ENCODE peak calls at places on chromosomes 1 and 21, in seven cellular contexts. J is heart left ventricle, S is A549, P is body of pancreas, F is ascending aorta, B is uterus, N is neuronal stem cell. C is an unnamed sample.

GRCh38 chr1:66532798-66533783 is 862 bp upstream of the SGIP1 start:
- DNase-seq in P (no peak), B (peak), J (peak), F (no peak), N (peak), S (no peak), C (peak)

GRCh38 chr1:87147851-87148250 is 180.8 kb upstream of the LMO4 start:
- DNase-seq in S (no peak), P (no peak), B (no peak), F (no peak), N (no peak), J (no peak), C (no peak)

GRCh38 chr1:189697113-189697512 is 780.6 kb downstream of the BRINP3 start:
- DNase-seq in N (no peak), B (no peak), F (no peak), S (no peak), J (no peak), P (no peak), C (no peak)

GRCh38 chr1:199056721-199057120 is 417.9 kb downstream of the PTPRC start:
- DNase-seq in F (no peak), S (no peak), B (no peak), P (no peak), N (no peak), J (no peak), C (no peak)

GRCh38 chr1:212622467-212622866 is 13.9 kb downstream of the ATF3 start:
- DNase-seq in N (no peak), B (no peak), P (no peak), J (no peak), F (no peak), S (no peak), C (no peak)

GRCh38 chr1:75765697-75766355 is 20.2 kb upstream of the RABGGTB start:
- DNase-seq in J (no peak), N (no peak), F (no peak), P (no peak), S (peak), B (no peak), C (no peak)

GRCh38 chr1:57163332-57163731 is 197.5 kb upstream of the C8B start:
- DNase-seq in N (no peak), J (no peak), S (no peak), F (no peak), P (no peak), B (no peak), C (peak)

GRCh38 chr1:50105430-50105829 is 3.3 kb upstream of the ELAVL4 start:
- DNase-seq in N (no peak), P (no peak), F (no peak), B (no peak), J (no peak), S (no peak), C (peak)

GRCh38 chr1:190759807-190760206 is 282.1 kb upstream of the BRINP3 start:
- DNase-seq in F (no peak), S (no peak), P (no peak), N (no peak), J (no peak), B (no peak), C (no peak)

GRCh38 chr1:96882096-96882495 is 160.5 kb downstream of the PTBP2 start:
- DNase-seq in F (no peak), J (no peak), N (no peak), P (no peak), S (no peak), B (no peak), C (no peak)

GRCh38 chr1:234218078-234218477 is 155.2 kb upstream of the COA6 start:
- DNase-seq in N (no peak), B (no peak), P (no peak), S (no peak), F (no peak), J (no peak), C (no peak)

GRCh38 chr1:197200468-197200899 is 54.0 kb upstream of the ASPM start:
- DNase-seq in N (peak), F (no peak), B (no peak), P (no peak), J (no peak), S (no peak), C (no peak)

GRCh38 chr1:197199923-197200467 is 53.5 kb upstream of the ASPM start:
- DNase-seq in S (peak), B (no peak), P (no peak), F (no peak), N (no peak), J (no peak), C (no peak)

GRCh38 chr1:197198333-197198732 is 51.9 kb upstream of the ASPM start:
- DNase-seq in P (no peak), S (no peak), B (no peak), N (no peak), J (no peak), F (no peak), C (no peak)

GRCh38 chr1:197197430-197197997 is 51.0 kb upstream of the ASPM start:
- DNase-seq in S (no peak), F (no peak), P (no peak), J (no peak), N (no peak), B (no peak), C (no peak)

DNA sequence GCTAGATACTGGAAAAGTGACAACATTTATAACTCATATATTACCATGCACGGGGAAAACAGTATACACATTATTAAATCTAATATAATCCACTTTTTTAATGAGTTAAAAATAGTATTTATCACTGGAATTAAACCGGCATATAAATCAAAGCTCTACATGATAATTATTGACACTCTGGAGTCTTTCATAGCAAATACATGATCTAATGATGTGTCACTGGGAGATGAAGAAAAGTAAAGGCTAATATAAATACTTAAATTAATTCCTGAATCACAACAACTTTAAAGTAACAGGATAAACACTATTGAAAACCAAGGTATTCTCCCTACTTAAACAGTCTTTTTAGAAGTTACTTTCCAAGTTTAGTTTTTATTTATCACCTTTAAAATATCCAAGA is 52.4 kb upstream of the ASPM start:
- DNase-seq in F (no peak), J (no peak), B (no peak), S (no peak), N (no peak), P (no peak), C (no peak)
- H3K4me3 ChIP-seq in F (peak), J (peak), B (peak), S (peak), N (no peak), P (no peak), C (no peak)

GRCh38 chr1:107058245-107059032 is 2.0 kb downstream of the PRMT6 start:
- DNase-seq in P (no peak), J (no peak), N (no peak), B (no peak), F (no peak), S (no peak), C (no peak)
- H3K4me3 ChIP-seq in P (no peak), J (peak), N (no peak), B (no peak), F (peak), S (no peak), C (peak)

GRCh38 chr1:180157576-180158057 is 2.9 kb downstream of the QSOX1 start:
- DNase-seq in B (no peak), P (peak), S (no peak), F (no peak), N (no peak), J (no peak), C (no peak)
- H3K4me3 ChIP-seq in B (no peak), P (no peak), S (no peak), F (no peak), N (no peak), J (no peak), C (no peak)

GRCh38 chr21:36733857-36734256 is 34.9 kb downstream of the SIM2 start:
- DNase-seq in P (no peak), F (no peak), B (no peak), J (no peak), N (no peak), S (no peak), C (no peak)
- H3K4me3 ChIP-seq in P (no peak), F (no peak), B (no peak), J (no peak), N (no peak), S (no peak), C (no peak)

DNA sequence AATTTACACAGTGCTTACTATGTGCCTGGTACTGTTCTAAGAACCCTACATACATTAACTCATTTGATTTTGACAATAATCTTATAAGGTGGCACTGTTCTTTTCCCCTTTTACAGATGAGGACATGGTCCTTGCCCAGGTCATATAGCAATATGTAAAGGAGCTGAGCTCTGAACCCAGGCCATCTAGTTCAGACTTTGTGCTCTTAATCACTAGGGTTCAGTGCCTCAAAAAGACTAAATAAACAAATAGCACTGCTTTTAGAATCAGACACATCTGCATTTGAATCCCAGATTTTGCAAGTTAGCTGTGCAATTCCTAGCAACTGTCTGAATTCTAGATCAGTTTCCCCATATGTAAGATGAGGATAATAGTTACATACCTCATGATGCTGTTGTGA is 8.7 kb upstream of the BCAR3 start:
- DNase-seq in S (no peak), N (no peak), F (no peak), P (no peak), B (no peak), J (no peak), C (no peak)
- H3K4me3 ChIP-seq in S (no peak), N (no peak), F (no peak), P (no peak), B (no peak), J (no peak), C (no peak)

GRCh38 chr1:160206421-160207117 is 1.4 kb downstream of the PEA15 start:
- DNase-seq in B (no peak), N (peak), P (no peak), J (no peak), F (no peak), S (peak), C (peak)
- H3K4me3 ChIP-seq in B (peak), N (peak), P (no peak), J (peak), F (peak), S (peak), C (peak)

DNA sequence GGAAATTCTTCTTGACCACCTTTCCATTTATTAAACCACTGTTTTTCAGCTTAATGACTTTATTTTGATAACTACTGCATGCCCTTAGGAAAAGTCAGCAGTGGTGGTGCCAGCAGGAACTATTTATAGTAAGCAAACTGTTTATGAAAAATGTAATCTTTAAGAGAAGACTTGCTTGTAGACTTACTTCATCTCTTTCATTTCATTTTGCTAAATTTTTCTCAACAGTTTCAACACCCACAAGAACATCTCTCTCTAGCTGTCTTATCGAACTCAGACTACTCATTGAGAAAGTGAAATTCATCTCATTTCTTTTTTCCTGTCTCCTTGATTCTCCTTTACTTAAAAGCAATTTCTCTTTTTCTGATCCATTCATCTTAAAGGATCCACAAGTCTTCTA is 116.8 kb downstream of the NTMT2 start:
- DNase-seq in F (no peak), J (no peak), P (no peak), N (no peak), S (no peak), B (no peak), C (no peak)
- H3K4me3 ChIP-seq in F (no peak), J (no peak), P (no peak), N (no peak), S (no peak), B (no peak), C (no peak)